ENCODE peak calls at places on chromosome 2, in five cellular contexts. V is neuronal stem cell, P is A549, O is IMR-90, H is K562. S is an unnamed sample.

GRCh38 chr2:130836501-130837174 is at the start of gene ARHGEF4:
- DNase-seq in H (peak; percentile 41), O (no peak), P (peak; percentile 49), V (peak; percentile 75), S (no peak)

GRCh38 chr2:105786231-105787230 is 41.8 kb downstream of the NCK2 start:
- DNase-seq in P (no peak), H (peak; percentile 43), O (no peak), V (no peak), S (no peak)

GRCh38 chr2:240232961-240233890 is 92.8 kb upstream of the OTOS start:
- DNase-seq in P (peak; percentile 95), H (peak; percentile 87), O (peak; percentile 71), V (peak; percentile 89), S (peak; percentile 44)

GRCh38 chr2:217978536-217979150 is 24.2 kb downstream of the TNS1 start:
- DNase-seq in P (no peak), V (no peak), O (no peak), H (no peak), S (peak; percentile 42)

GRCh38 chr2:127118038-127118437 is 11.1 kb upstream of the BIN1 start:
- DNase-seq in P (no peak), V (no peak), O (no peak), H (no peak), S (no peak)

GRCh38 chr2:129117427-129117826 is 798.8 kb upstream of the HS6ST1 start:
- DNase-seq in O (no peak), V (no peak), H (no peak), P (no peak), S (no peak)

GRCh38 chr2:178110681-178111080 is 1.6 kb upstream of the RBM45 start:
- DNase-seq in P (no peak), V (no peak), H (no peak), O (no peak), S (no peak)

GRCh38 chr2:44358498-44358897 is 2.8 kb downstream of the PREPL start:
- DNase-seq in P (no peak), O (peak; percentile 70), V (no peak), H (peak; percentile 25), S (peak; percentile 82)

GRCh38 chr2:217420868-217421267 is 561.0 kb upstream of the TNP1 start:
- DNase-seq in P (no peak), V (no peak), H (no peak), O (no peak), S (no peak)

GRCh38 chr2:206867006-206867405 is 72.3 kb upstream of the CPO start:
- DNase-seq in H (no peak), V (no peak), O (no peak), P (no peak), S (no peak)

GRCh38 chr2:32068-32467 is 14.2 kb downstream of the FAM110C start:
- DNase-seq in O (no peak), V (no peak), P (no peak), H (no peak), S (no peak)

GRCh38 chr2:216316743-216317142 is 55.5 kb downstream of the MARCHF4 start:
- DNase-seq in H (no peak), V (no peak), O (peak; percentile 92), P (peak; percentile 83), S (no peak)

GRCh38 chr2:214261683-214262082 is 149.2 kb upstream of the VWC2L start:
- DNase-seq in P (no peak), V (no peak), O (peak; percentile 8), H (no peak), S (no peak)

GRCh38 chr2:160467086-160467485 is 26.5 kb downstream of the RBMS1 start:
- DNase-seq in O (no peak), H (no peak), V (no peak), P (no peak), S (no peak)

GRCh38 chr2:159617080-159617479 is 732 bp upstream of the BAZ2B start:
- DNase-seq in O (no peak), P (no peak), H (no peak), V (no peak), S (peak; percentile 40)

GRCh38 chr2:44560352-44560751 is 198.6 kb downstream of the CAMKMT start:
- DNase-seq in H (peak; percentile 9), P (peak; percentile 35), V (no peak), O (no peak), S (peak; percentile 19)

GRCh38 chr2:120914839-120915521 is 179.3 kb downstream of the GLI2 start:
- DNase-seq in V (no peak), P (peak; percentile 90), H (peak; percentile 72), O (peak; percentile 94), S (peak; percentile 92)

GRCh38 chr2:128348505-128349065 is 29.9 kb upstream of the HS6ST1 start:
- DNase-seq in O (no peak), H (no peak), V (no peak), P (no peak), S (no peak)

GRCh38 chr2:85935746-85936208 is 47.0 kb upstream of the ST3GAL5 start:
- DNase-seq in H (peak; percentile 53), P (peak; percentile 99), V (peak; percentile 30), O (peak; percentile 71), S (peak; percentile 44)

GRCh38 chr2:66436546-66436945 is 1.6 kb downstream of the MEIS1 start:
- DNase-seq in O (no peak), V (no peak), P (no peak), H (no peak), S (no peak)

GRCh38 chr2:158753561-158754302 is 41.4 kb upstream of the DAPL1 start:
- DNase-seq in H (peak; percentile 74), O (peak; percentile 68), P (peak; percentile 70), V (peak; percentile 67), S (peak; percentile 78)

GRCh38 chr2:60534034-60534393 is 19.4 kb downstream of the BCL11A start:
- DNase-seq in P (no peak), O (no peak), H (no peak), V (no peak), S (no peak)

GRCh38 chr2:160918909-160919503 is 241.2 kb upstream of the TANK start:
- DNase-seq in V (no peak), P (peak; percentile 60), H (peak; percentile 9), O (peak; percentile 44), S (peak; percentile 68)

GRCh38 chr2:101330253-101330921 is 21.9 kb upstream of the RNF149 start:
- DNase-seq in H (no peak), P (no peak), O (no peak), V (no peak), S (peak; percentile 83)

DNA sequence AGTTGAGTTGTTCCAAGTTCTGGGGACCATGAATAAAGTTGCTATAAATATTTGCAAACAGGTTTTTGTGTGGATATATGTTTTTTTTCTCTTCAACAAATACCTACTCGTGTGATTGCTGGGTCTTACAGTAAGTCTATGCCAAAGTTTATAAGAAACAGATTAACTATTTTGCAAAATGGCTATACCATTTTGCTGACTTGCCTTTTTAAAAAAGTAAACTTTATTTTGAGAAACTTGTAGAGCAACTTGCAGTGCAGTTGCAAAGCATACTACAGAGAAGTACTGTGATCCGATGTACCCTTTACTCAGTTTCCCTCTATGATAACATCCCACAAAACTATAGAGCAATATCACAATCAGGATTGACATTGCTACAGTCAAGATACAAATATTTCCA is 322.7 kb downstream of the LPIN1 start:
- DNase-seq in V (no peak), P (no peak), H (no peak), O (no peak), S (no peak)
- H3K4me2 ChIP-seq in V (no peak overlapping the region), P (no peak overlapping the region), H (no peak overlapping the region), O (no peak overlapping the region), S (no peak overlapping the region)

DNA sequence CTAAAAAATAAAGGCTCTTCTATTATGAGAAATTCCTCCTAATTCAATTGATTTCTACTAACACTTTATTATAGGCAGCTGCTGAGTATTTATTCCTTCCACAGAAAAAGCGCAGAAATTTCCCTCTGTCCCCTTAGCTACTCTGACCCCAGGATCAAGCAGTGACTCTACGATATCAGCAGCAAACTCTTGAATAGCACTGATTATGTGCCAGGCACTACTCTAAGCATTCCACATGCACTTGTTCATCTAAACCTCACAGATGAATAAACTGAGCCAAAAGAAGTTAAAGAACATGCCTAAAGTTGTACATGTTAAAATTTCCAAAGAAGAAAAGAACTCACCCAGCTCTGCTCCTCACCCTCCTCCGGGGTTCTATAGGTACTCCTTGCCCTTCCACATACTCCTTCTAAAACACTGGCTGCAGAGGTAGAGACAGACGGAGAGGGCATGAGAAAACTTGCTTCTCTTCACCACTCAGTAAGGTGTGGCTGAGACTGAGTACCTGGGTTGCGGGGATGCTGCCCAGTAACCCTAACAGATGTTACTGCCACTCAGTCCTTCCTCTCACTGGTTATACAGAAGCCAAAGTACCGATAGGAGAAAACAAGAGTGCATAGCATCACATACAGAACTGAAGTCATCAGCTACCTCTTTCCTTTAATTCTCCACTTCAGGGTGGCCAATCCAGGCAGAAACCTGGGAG is 9.9 kb downstream of the C1D start:
- DNase-seq in H (no peak), P (no peak), V (no peak), O (peak; percentile 34), S (no peak)
- H3K4me2 ChIP-seq in H (no peak overlapping the region), P (no peak overlapping the region), V (no peak overlapping the region), O (no peak overlapping the region), S (no peak overlapping the region)

GRCh38 chr2:71813315-71813714 is 334.3 kb downstream of the CYP26B1 start:
- DNase-seq in H (no peak), O (no peak), V (no peak), P (no peak), S (no peak)

GRCh38 chr2:71814885-71815284 is 332.8 kb downstream of the CYP26B1 start:
- DNase-seq in H (no peak), O (no peak), V (no peak), P (no peak), S (no peak)

GRCh38 chr2:71815701-71816100 is 332.0 kb downstream of the CYP26B1 start:
- DNase-seq in V (no peak), H (no peak), O (no peak), P (no peak), S (no peak)

GRCh38 chr2:71813801-71814470 is 333.7 kb downstream of the CYP26B1 start:
- DNase-seq in V (no peak), P (no peak), H (no peak), O (no peak), S (no peak)

DNA sequence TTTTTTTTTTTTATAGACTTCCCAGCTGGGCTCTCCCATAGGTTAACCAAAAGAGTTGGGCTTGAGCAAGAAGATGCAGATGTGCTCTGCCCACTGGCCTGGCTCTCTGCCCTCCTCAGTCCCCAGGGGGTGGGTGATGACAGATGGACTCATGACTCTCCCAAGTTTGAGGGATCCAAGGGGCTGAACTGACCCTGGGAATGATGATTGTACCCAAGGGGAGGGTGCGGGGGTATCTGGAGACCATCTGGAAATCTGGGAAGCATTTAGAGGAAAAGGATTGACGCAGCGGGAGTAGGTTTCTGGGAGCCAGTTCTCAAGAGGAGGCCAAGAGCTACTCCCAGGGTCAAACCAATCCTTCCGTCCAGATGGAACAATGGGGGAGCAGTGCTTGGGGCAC is 330.8 kb downstream of the CYP26B1 start:
- DNase-seq in P (no peak), V (no peak), H (no peak), O (no peak), S (no peak)
- H3K4me2 ChIP-seq in P (no peak overlapping the region), V (no peak overlapping the region), H (no peak overlapping the region), O (no peak overlapping the region), S (no peak overlapping the region)

DNA sequence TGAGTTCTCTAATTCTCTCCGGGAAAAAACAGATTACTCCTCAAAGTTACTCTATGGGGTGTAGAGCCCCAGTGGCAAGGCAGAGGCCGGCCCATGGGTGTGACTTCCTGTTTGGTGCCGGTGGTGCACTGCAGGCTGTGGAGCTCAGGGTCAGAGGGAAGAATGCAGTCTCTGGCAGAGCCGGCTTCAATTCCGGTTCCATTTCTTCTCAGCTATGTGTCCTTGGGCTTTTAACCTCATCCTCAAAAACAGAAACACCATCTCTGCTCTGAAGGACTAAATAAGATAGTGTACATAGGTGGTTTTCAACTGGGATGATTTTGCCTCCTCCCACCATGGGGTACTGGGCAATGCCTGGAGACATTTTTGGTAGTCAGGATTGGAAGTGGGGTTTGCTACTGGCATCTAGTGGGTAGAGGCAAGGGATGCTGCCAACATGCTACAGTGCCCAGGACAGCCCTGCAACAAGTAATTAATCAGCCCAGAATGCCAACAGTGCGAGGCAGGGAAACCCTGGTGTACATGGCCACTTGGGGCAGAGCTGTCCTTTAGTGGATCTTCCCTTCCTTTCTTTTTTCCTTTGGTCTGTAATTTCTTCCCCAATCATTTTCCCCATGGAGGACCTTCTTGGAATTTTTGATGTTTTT is 81.2 kb downstream of the INSIG2 start:
- DNase-seq in H (no peak), O (no peak), P (no peak), V (no peak), S (no peak)
- H3K4me2 ChIP-seq in H (no peak overlapping the region), O (no peak overlapping the region), P (no peak overlapping the region), V (no peak overlapping the region), S (no peak overlapping the region)

S was measured in endothelial cell of umbilical vein.